ENCODE peak calls at places on chromosomes 12 and 14, in five cellular contexts. X is psoas muscle, K is mammary epithelial cell, U is kidney epithelial cell, J is AG10803. A is an unnamed sample.

GRCh38 chr14:56154321-56154720 is 36.1 kb downstream of the PELI2 start:
- DNase-seq in K (no peak), U (no peak), J (no peak), X (no peak), A (no peak)

GRCh38 chr12:95908573-95908972 is 33.8 kb downstream of the CCDC38 start:
- DNase-seq in U (no peak), K (no peak), J (peak; percentile 58), X (no peak), A (peak; percentile 79)

GRCh38 chr12:109428038-109428629 is 49.0 kb downstream of the KCTD10 start:
- DNase-seq in J (peak; percentile 82), K (peak; percentile 57), X (peak; percentile 87), U (peak; percentile 26), A (peak; percentile 87)

GRCh38 chr12:2198542-2198941 is 145.8 kb downstream of the CACNA1C start:
- DNase-seq in K (no peak), U (no peak), X (no peak), J (no peak), A (no peak)

GRCh38 chr12:53399896-53400295 is 19.9 kb downstream of the SP1 start:
- DNase-seq in U (no peak), X (no peak), J (no peak), K (peak; percentile 5), A (no peak)

GRCh38 chr14:73795974-73796373 is 55.7 kb upstream of the PTGR2 start:
- DNase-seq in X (no peak), U (peak; percentile 73), K (peak; percentile 81), J (peak; percentile 83), A (no peak)

GRCh38 chr14:60839057-60839456 is 104.5 kb downstream of the MNAT1 start:
- DNase-seq in U (no peak), J (no peak), K (no peak), X (no peak), A (no peak)

GRCh38 chr14:22723814-22724213 is 42.7 kb upstream of the OXA1L start:
- DNase-seq in J (no peak), U (no peak), X (no peak), K (no peak), A (no peak)

GRCh38 chr12:20588057-20588456 is 107.1 kb upstream of the SLCO1C1 start:
- DNase-seq in U (no peak), J (no peak), X (no peak), K (no peak), A (no peak)

GRCh38 chr12:53983580-53984572 is 1.1 kb upstream of the HOXC10 start:
- DNase-seq in X (peak; percentile 69), J (peak; percentile 43), U (no peak), K (no peak), A (no peak)

GRCh38 chr14:89382487-89383170 is 34.4 kb downstream of the FOXN3 start:
- DNase-seq in J (no peak), U (no peak), K (no peak), X (no peak), A (no peak)

GRCh38 chr14:76909266-76909665 is 83.1 kb downstream of the LRRC74A start:
- DNase-seq in U (no peak), X (no peak), J (no peak), K (no peak), A (no peak)

GRCh38 chr12:127903146-127903545 is 363.8 kb upstream of the TMEM132C start:
- DNase-seq in K (no peak), U (no peak), X (no peak), J (peak; percentile 86), A (peak; percentile 6)

GRCh38 chr14:35362441-35362840 is 42.1 kb downstream of the NFKBIA start:
- DNase-seq in U (no peak), J (no peak), K (no peak), X (peak; percentile 20), A (no peak)

GRCh38 chr14:105486974-105487448 is 325 bp downstream of the CRIP1 start:
- DNase-seq in J (peak; percentile 40), X (peak; percentile 86), U (no peak), K (no peak), A (no peak)
- H3K4me3 ChIP-seq in J (peak overlapping the region; percentile 69), X (peak overlapping the region; percentile 75), U (peak overlapping the region; percentile 37), K (no peak overlapping the region), A (no peak overlapping the region)

GRCh38 chr12:106137456-106138278 is 1.1 kb downstream of the NUAK1 start:
- DNase-seq in U (no peak), X (no peak), J (peak; percentile 20), K (no peak), A (no peak)
- H3K4me3 ChIP-seq in U (peak overlapping the region; percentile 81), X (peak overlapping the region; percentile 91), J (peak overlapping the region; percentile 92), K (peak overlapping the region; percentile 75), A (peak overlapping the region; percentile 80)

GRCh38 chr12:123242083-123242904 is 9.1 kb downstream of the MTRFR start:
- DNase-seq in J (no peak), X (no peak), U (no peak), K (no peak), A (no peak)
- H3K4me3 ChIP-seq in J (no peak overlapping the region), X (no peak overlapping the region), U (no peak overlapping the region), K (no peak overlapping the region), A (no peak overlapping the region)

GRCh38 chr14:99276482-99276881 is 4.5 kb upstream of the BCL11B start:
- DNase-seq in X (no peak), K (no peak), J (no peak), U (no peak), A (no peak)

GRCh38 chr14:99273025-99273723 is 1.2 kb upstream of the BCL11B start:
- DNase-seq in K (peak; percentile 62), U (no peak), X (no peak), J (no peak), A (no peak)

GRCh38 chr14:99273724-99274345 is 1.8 kb upstream of the BCL11B start:
- DNase-seq in J (no peak), X (no peak), K (peak; percentile 40), U (no peak), A (no peak)

GRCh38 chr14:99275222-99275584 is 3.2 kb upstream of the BCL11B start:
- DNase-seq in K (no peak), J (no peak), X (no peak), U (no peak), A (no peak)

GRCh38 chr14:99274346-99275221 is 2.6 kb upstream of the BCL11B start:
- DNase-seq in K (peak; percentile 89), U (peak; percentile 50), X (peak; percentile 77), J (peak; percentile 89), A (peak; percentile 80)
- H3K4me3 ChIP-seq in K (peak overlapping the region; percentile 77), U (peak overlapping the region; percentile 42), X (peak overlapping the region; percentile 36), J (peak overlapping the region; percentile 56), A (peak overlapping the region; percentile 47)

GRCh38 chr14:20627337-20628032 is 14.0 kb downstream of the OR6S1 start:
- DNase-seq in J (no peak), K (peak; percentile 21), U (no peak), X (no peak), A (peak; percentile 42)
- H3K4me3 ChIP-seq in J (no peak overlapping the region), K (no peak overlapping the region), U (no peak overlapping the region), X (no peak overlapping the region), A (no peak overlapping the region)

DNA sequence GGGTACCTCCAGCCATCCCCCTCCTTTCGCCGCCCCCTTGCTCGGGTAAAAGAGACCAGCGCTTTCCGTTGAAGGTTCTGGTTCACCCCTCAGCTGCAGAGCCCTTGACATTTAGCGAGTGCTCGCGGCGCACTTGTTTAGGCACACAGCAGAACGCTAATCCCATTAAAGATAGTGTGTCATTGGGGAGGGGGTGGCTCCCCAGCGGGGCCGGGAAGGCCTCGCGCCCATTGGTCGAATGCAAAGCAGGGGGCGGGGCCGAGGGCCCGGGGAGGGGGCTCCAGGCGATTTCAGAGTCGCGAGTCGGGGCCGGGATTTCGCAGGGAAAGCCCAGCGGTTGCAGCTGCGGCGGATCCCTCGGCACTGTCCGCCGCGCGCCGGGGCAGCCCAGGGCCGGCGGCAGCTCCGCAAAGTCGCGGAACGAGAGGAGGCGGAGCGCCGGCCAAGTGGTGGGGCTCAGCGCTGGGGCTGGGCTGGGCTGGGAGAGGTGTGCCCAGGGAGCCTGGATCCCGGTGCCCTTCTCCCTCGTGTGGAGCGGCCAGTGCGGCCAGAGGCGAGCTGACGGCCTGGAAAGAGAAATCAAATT is 122.9 kb downstream of the TSPAN9 start:
- DNase-seq in K (peak; percentile 49), X (peak; percentile 74), J (peak; percentile 26), U (no peak), A (peak; percentile 50)
- H3K4me3 ChIP-seq in K (peak overlapping the region; percentile 40), X (peak overlapping the region; percentile 71), J (peak overlapping the region; percentile 51), U (peak overlapping the region; percentile 45), A (peak overlapping the region; percentile 50)